ENCODE peak calls at places on chromosomes 2 and 18, in five cellular contexts. O is neural progenitor cell, K is PC-3, N is MM.1S, A is hepatocyte. L is an unnamed sample.
A peak's percentile ranks its signal among the peaks of the same experiment; 100 is the strongest.

GRCh38 chr18:64110692-64111480 is 38.0 kb downstream of the LINC00305 start:
- DNase-seq in O (no peak), K (no peak), N (no peak), A (peak; percentile 16), L (peak; percentile 36)

GRCh38 chr18:55323051-55323994 is 264.7 kb downstream of the TCF4 start:
- DNase-seq in O (no peak), K (no peak), N (peak; percentile 24), A (no peak), L (peak; percentile 72)

GRCh38 chr2:231707625-231708049 is 688 bp upstream of the PTMA start:
- DNase-seq in O (peak; percentile 80), K (no peak), N (peak; percentile 62), A (peak; percentile 70), L (peak; percentile 54)

GRCh38 chr2:76684762-76685161 is 837.4 kb downstream of the LRRTM4 start:
- DNase-seq in O (no peak), K (no peak), N (no peak), A (no peak), L (no peak)

GRCh38 chr2:55986700-55987440 is 63.3 kb upstream of the EFEMP1 start:
- DNase-seq in O (no peak), K (no peak), N (no peak), A (no peak), L (peak; percentile 38)

GRCh38 chr2:231743376-231744116 is 35.2 kb downstream of the PTMA start:
- DNase-seq in O (no peak), K (no peak), N (no peak), A (no peak), L (no peak)

GRCh38 chr2:217993817-217994459 is 8.9 kb downstream of the TNS1 start:
- DNase-seq in O (peak; percentile 83), K (peak; percentile 35), N (peak; percentile 27), A (peak; percentile 77), L (peak; percentile 72)

GRCh38 chr2:83072767-83073166 is 1386.3 kb downstream of the SUCLG1 start:
- DNase-seq in O (no peak), K (no peak), N (no peak), A (no peak), L (no peak)

GRCh38 chr2:457792-458430 is 170.0 kb upstream of the ALKAL2 start:
- DNase-seq in O (no peak), K (peak; percentile 61), N (no peak), A (no peak), L (no peak)

GRCh38 chr2:165086337-165086736 is 117.5 kb downstream of the SCN3A start:
- DNase-seq in O (no peak), K (no peak), N (no peak), A (no peak), L (no peak)

GRCh38 chr2:120775261-120775660 is 39.6 kb downstream of the GLI2 start:
- DNase-seq in O (no peak), K (no peak), N (no peak), A (no peak), L (no peak)

GRCh38 chr2:8028981-8029380 is 652.9 kb upstream of the ID2 start:
- DNase-seq in O (no peak), K (no peak), N (no peak), A (no peak), L (no peak)

GRCh38 chr2:218010838-218011616 is 8.2 kb upstream of the TNS1 start:
- DNase-seq in O (no peak), K (no peak), N (no peak), A (peak; percentile 52), L (no peak)

GRCh38 chr2:212539145-212539880 is 711 bp upstream of the ERBB4 start:
- DNase-seq in O (peak; percentile 74), K (peak; percentile 60), N (no peak), A (peak; percentile 37), L (peak; percentile 63)

GRCh38 chr2:178227187-178227586 is 32.9 kb downstream of the OSBPL6 start:
- DNase-seq in O (no peak), K (peak; percentile 81), N (no peak), A (no peak), L (peak; percentile 58)

GRCh38 chr2:141766225-141766624 is 364.6 kb downstream of the LRP1B start:
- DNase-seq in O (no peak), K (no peak), N (peak; percentile 14), A (no peak), L (no peak)

GRCh38 chr2:6943523-6943922 is 26.3 kb downstream of the RNF144A start:
- DNase-seq in O (no peak), K (no peak), N (no peak), A (no peak), L (no peak)

GRCh38 chr2:16649353-16650286 is 16.0 kb downstream of the CYRIA start:
- DNase-seq in O (no peak), K (no peak), N (no peak), A (no peak), L (no peak)

GRCh38 chr18:55328301-55328700 is 259.7 kb downstream of the TCF4 start:
- DNase-seq in O (no peak), K (no peak), N (no peak), A (no peak), L (peak; percentile 56)

GRCh38 chr2:224638338-224638823 is 53.2 kb upstream of the CUL3 start:
- DNase-seq in O (no peak), K (no peak), N (no peak), A (no peak), L (peak; percentile 4)

GRCh38 chr2:55616509-55617159 is 788 bp downstream of the PPP4R3B start:
- DNase-seq in O (peak; percentile 46), K (peak; percentile 43), N (peak; percentile 82), A (peak; percentile 74), L (peak; percentile 76)

GRCh38 chr2:83850071-83850725 is 608.9 kb downstream of the SUCLG1 start:
- DNase-seq in O (no peak), K (no peak), N (no peak), A (no peak), L (peak; percentile 12)

GRCh38 chr2:127165539-127165935 is 54.6 kb downstream of the CYP27C1 start:
- DNase-seq in O (no peak), K (no peak), N (peak; percentile 19), A (no peak), L (no peak)

GRCh38 chr2:67329513-67329912 is 67.6 kb upstream of the ETAA1 start:
- DNase-seq in O (no peak), K (no peak), N (no peak), A (no peak), L (no peak)

GRCh38 chr2:176455865-176456291 is 186.6 kb downstream of the MTX2 start:
- DNase-seq in O (peak; percentile 87), K (no peak), N (no peak), A (peak; percentile 33), L (peak; percentile 96)

GRCh38 chr2:211408485-211408884 is 852.1 kb downstream of the CPS1 start:
- DNase-seq in O (peak; percentile 15), K (peak; percentile 92), N (no peak), A (peak; percentile 38), L (no peak)

GRCh38 chr2:1117569-1117968 is 166.9 kb downstream of the SNTG2 start:
- DNase-seq in O (no peak), K (no peak), N (no peak), A (no peak), L (no peak)

GRCh38 chr2:40169430-40169829 is 282.5 kb downstream of the SLC8A1 start:
- DNase-seq in O (no peak), K (peak; percentile 13), N (no peak), A (no peak), L (peak; percentile 17)

GRCh38 chr18:70376137-70376913 is 87.5 kb downstream of the SOCS6 start:
- DNase-seq in O (no peak), K (no peak), N (no peak), A (no peak), L (no peak)
- H3K4me2 ChIP-seq in O (no peak overlapping the region), K (no peak overlapping the region), N (no peak overlapping the region), A (peak overlapping the region; percentile 54), L (peak overlapping the region; percentile 67)

DNA sequence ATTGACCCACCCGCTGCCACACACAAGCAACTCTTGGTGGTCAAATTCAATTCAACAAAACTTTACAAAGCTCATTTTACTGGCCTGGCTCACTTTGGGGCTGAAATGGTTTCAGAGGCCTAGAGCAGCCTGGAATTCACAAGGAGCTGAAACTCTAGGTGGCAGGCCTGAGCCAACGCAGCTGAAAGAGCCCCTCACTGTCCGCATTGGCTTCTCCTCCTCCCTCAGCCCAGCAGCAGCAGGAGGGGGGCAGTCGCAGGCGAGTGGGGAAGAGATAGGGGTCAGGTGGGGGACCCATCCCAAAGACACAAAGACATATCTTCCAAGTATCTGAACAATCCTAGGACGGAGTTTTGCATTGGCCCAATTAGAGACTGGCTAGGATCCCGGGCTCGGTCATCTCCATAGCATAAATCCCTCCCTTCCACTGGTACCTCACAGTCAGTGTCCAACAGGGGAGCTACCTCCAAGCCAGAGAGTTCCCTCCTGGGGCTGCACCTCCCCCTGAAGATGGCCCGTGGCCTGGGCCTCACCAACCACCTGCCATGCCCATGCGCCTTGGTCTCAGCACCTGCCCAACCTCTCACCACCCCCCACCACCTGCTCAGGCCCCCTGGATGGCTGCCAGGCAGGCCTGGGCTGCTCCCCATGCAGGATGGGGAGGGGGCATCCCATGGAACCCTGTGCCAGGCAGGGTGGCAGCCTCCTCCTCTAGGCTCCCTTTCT is 113.4 kb downstream of the ZBTB7C start:
- DNase-seq in O (peak; percentile 73), K (no peak), N (no peak), A (peak; percentile 25), L (peak; percentile 13)
- TF ChIP-seq EZH2phosphoT487 in O (no peak), K (no peak), N (no peak), A (no peak), L (no peak)

DNA sequence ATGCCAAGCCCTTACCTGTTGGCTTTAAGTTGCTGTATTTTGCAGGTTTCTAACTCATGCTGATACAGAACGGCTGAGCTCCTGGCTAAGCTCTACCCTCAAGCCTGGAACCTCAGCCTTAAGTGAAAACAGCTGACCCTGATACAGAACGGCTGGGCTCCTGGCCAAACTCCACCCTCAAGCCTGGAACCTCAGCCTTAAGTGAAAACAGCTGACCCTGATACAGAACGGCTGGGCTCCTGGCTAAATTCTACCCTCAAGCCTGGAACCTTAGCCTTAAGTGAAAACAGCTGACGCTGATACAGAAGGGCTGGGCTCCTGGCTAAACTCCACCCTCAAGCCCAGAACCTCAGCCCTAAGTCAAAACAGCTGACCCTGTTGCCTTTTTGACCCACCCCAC is 17.6 kb upstream of the DNER start:
- DNase-seq in O (no peak), K (no peak), N (peak; percentile 71), A (no peak), L (peak; percentile 59)
- H2AFZ ChIP-seq in O (no peak overlapping the region), K (no peak overlapping the region), N (no peak overlapping the region), A (no peak overlapping the region), L (no peak overlapping the region)

GRCh38 chr18:59897321-59897954 is 2.4 kb upstream of the PMAIP1 start:
- DNase-seq in O (no peak), K (no peak), N (no peak), A (no peak), L (no peak)

GRCh38 chr18:59900222-59901128 is 679 bp downstream of the PMAIP1 start:
- DNase-seq in O (peak; percentile 70), K (peak; percentile 70), N (peak; percentile 68), A (peak; percentile 66), L (peak; percentile 71)

GRCh38 chr18:59899298-59900221 is at the start of gene PMAIP1:
- DNase-seq in O (peak; percentile 93), K (peak; percentile 94), N (peak; percentile 79), A (peak; percentile 91), L (peak; percentile 95)

GRCh38 chr18:59898609-59899297 is 1.0 kb upstream of the PMAIP1 start:
- DNase-seq in O (no peak), K (no peak), N (no peak), A (no peak), L (no peak)

DNA sequence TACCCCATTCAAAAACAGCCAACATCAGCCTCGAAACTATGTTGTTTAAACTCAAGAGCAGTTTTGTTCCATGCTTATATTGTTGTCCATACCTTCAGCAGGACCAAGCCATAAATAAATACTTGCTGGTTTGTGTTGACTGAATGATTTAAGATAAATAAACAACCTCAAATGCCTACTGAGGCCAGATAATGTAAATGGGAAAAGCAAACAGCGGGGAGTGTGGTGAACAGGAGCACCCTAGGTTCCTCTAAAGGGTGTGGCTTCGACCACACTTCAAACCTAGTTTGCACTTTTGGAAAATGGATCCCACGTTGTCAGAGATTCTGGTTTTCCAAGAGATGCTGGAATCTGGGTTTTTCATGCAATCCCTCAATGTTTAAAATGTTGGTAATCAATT is 1.7 kb upstream of the PMAIP1 start:
- DNase-seq in O (no peak), K (no peak), N (no peak), A (no peak), L (no peak)
- H3K4me2 ChIP-seq in O (no peak overlapping the region), K (peak overlapping the region; percentile 80), N (no peak overlapping the region), A (peak overlapping the region; percentile 96), L (no peak overlapping the region)